ENCODE peak calls at places on chromosome 17, in six cellular contexts. H is fibroblast of lung, L is keratinocyte, W is H1, B is PC-3, F is MM.1S. M is an unnamed sample.

GRCh38 chr17:51189628-51190027 is 23.4 kb downstream of the NME2 start:
- DNase-seq in H (no peak), L (no peak), W (no peak), B (no peak), F (no peak), M (no peak)

GRCh38 chr17:45999900-46000290 is 845 bp downstream of the STH start:
- DNase-seq in H (no peak), L (no peak), W (no peak), B (no peak), F (no peak), M (no peak)

GRCh38 chr17:74513987-74514631 is 17.2 kb downstream of the CD300LB start:
- DNase-seq in H (peak; percentile 50), L (no peak), W (no peak), B (peak; percentile 46), F (peak; percentile 10), M (peak; percentile 29)

GRCh38 chr17:30095507-30096244 is 20.9 kb upstream of the NSRP1 start:
- DNase-seq in H (peak; percentile 79), L (no peak), W (no peak), B (peak; percentile 74), F (peak; percentile 43), M (peak; percentile 71)

GRCh38 chr17:57708401-57708800 is 36.7 kb downstream of the CCDC182 start:
- DNase-seq in H (no peak), L (no peak), W (no peak), B (no peak), F (no peak), M (no peak)

GRCh38 chr17:298791-299450 is 53.7 kb downstream of the RPH3AL start:
- DNase-seq in H (no peak), L (no peak), W (no peak), B (no peak), F (no peak), M (no peak)

GRCh38 chr17:36008998-36009665 is 7.8 kb upstream of the CCL15 start:
- DNase-seq in H (peak; percentile 12), L (no peak), W (no peak), B (peak; percentile 42), F (peak; percentile 83), M (no peak)

GRCh38 chr17:60171753-60172079 is 21.9 kb downstream of the CA4 start:
- DNase-seq in H (no peak), L (no peak), W (no peak), B (no peak), F (no peak), M (no peak)

GRCh38 chr17:55770220-55770870 is 19.5 kb downstream of the PCTP start:
- DNase-seq in H (peak; percentile 80), L (no peak), W (no peak), B (peak; percentile 86), F (peak; percentile 25), M (peak; percentile 60)

GRCh38 chr17:1557355-1558095 is 5.1 kb downstream of the PITPNA start:
- DNase-seq in H (peak; percentile 25), L (no peak), W (no peak), B (no peak), F (no peak), M (peak; percentile 41)

GRCh38 chr17:71327376-71328059 is 793.3 kb upstream of the SOX9 start:
- DNase-seq in H (peak; percentile 61), L (no peak), W (no peak), B (peak; percentile 51), F (no peak), M (no peak)

GRCh38 chr17:18970582-18971480 is 18.9 kb downstream of the SLC5A10 start:
- DNase-seq in H (no peak), L (no peak), W (no peak), B (no peak), F (no peak), M (no peak)

GRCh38 chr17:19262650-19263620 is 25.8 kb downstream of the EPN2 start:
- DNase-seq in H (no peak), L (no peak), W (no peak), B (no peak), F (no peak), M (peak; percentile 49)

DNA sequence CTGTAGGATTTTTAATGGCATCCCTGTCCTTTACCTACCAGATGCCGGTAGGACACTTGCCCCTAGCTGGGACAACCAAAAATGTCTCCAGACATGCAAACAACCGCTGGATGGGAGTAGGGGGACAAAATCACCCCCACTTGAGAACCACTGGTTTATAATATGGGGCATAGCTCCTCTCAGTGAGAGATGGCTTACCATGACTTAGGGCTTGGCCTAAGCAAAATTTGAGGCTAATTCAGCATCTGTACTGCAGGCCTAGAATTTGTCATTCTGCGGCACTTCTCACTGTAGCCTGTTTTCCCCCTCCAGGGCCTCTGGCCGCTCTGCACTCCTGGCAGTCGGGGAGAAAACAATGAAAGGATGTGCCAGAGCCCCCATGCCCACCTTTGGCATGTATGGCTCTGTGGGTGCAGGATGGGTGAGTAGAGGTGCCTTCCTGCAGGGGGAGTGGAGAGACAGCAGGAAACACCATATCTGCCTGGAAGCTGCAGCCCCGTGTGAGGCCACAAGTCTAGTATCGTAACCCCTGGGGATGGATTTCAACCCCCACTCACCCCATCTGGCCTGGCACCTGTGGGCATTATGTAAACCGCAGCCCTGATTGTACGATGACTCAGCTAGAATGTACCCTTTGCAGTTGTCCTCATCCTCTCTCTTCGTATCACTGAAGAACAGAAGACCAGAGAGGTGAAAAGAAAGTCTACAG is 268.1 kb downstream of the SOX9 start:
- DNase-seq in H (peak; percentile 33), L (no peak), W (no peak), B (peak; percentile 89), F (peak; percentile 93), M (no peak)
- TF ChIP-seq CTCF in H (no peak), L (peak; percentile 68), W (peak; percentile 38), B (peak; percentile 62), F (peak; percentile 76), M (no peak)

GRCh38 chr17:47955497-47956461 is 1.9 kb downstream of the PRR15L start:
- DNase-seq in H (no peak), L (no peak), W (no peak), B (peak; percentile 23), F (no peak), M (peak; percentile 43)

GRCh38 chr17:47959825-47960655 is 2.4 kb upstream of the PRR15L start:
- DNase-seq in H (no peak), L (no peak), W (no peak), B (no peak), F (no peak), M (peak; percentile 65)

GRCh38 chr17:47956818-47957590 is 679 bp downstream of the PRR15L start:
- DNase-seq in H (no peak), L (no peak), W (no peak), B (peak; percentile 25), F (no peak), M (peak; percentile 47)

GRCh38 chr17:47961406-47961805 is 3.7 kb upstream of the PRR15L start:
- DNase-seq in H (no peak), L (no peak), W (no peak), B (no peak), F (no peak), M (no peak)

DNA sequence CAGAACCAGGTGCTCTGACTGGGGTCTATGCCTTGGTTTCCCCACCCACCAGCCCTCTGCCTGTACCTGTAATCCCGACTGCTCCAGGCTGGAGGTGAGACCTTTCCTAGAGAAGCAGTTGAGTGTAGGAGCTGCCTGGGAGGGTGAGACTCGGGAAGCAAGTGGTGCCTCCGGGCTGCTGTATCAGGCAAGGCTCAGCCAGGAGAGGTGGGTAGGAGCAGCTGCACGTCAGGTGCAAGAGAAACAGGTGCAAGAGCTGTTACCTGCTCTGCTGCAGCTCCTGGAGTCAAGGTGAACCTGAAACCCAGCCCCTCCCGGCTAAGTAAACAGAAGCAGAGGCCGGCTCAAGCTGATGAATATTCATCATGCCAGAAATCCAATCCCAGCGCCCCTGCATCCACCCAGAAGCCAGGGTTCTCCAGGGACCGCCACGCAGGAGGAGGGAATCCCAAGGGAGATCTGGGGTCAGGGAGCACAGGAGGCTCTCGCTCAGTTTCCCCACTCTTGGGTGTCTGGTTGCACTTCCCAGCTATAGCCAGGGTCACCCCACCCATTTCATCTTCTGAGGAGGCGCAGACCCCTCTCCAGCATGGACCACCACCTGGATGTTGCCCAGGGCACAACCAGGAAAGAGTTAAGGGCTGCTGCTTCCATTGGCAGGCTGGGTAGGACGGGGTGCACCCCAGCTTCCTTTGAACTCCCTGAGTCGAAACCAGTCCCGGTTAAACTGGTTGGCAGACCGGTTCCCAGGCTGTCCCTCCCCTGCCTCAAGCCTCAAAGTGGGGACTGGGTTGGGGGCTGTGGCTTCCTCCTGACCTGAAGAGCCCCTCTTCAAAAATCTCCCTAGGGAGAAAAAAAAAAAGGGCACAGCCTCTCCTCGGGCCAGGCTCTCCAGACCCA is at the start of gene PRR15L:
- DNase-seq in H (no peak), L (no peak), W (no peak), B (peak; percentile 80), F (peak; percentile 73), M (peak; percentile 83)
- H3K4me3 ChIP-seq in H (no peak within 1 kb of the TSS), L (no peak within 1 kb of the TSS), W (no peak within 1 kb of the TSS), B (peak within 1 kb of the TSS; percentile 42), F (peak within 1 kb of the TSS; percentile 7), M (peak within 1 kb of the TSS; percentile 79)

GRCh38 chr17:76528156-76528527 is 9.4 kb downstream of the CYGB start:
- DNase-seq in H (no peak), L (no peak), W (no peak), B (peak; percentile 34), F (no peak), M (no peak)

GRCh38 chr17:76527430-76528111 is 9.9 kb downstream of the CYGB start:
- DNase-seq in H (peak; percentile 89), L (no peak), W (no peak), B (peak; percentile 85), F (no peak), M (peak; percentile 81)

GRCh38 chr17:76529643-76530488 is 7.6 kb downstream of the CYGB start:
- DNase-seq in H (peak; percentile 99), L (no peak), W (no peak), B (no peak), F (no peak), M (peak; percentile 81)

GRCh38 chr17:76529224-76529642 is 8.3 kb downstream of the CYGB start:
- DNase-seq in H (peak; percentile 98), L (no peak), W (no peak), B (peak; percentile 70), F (no peak), M (peak; percentile 80)

DNA sequence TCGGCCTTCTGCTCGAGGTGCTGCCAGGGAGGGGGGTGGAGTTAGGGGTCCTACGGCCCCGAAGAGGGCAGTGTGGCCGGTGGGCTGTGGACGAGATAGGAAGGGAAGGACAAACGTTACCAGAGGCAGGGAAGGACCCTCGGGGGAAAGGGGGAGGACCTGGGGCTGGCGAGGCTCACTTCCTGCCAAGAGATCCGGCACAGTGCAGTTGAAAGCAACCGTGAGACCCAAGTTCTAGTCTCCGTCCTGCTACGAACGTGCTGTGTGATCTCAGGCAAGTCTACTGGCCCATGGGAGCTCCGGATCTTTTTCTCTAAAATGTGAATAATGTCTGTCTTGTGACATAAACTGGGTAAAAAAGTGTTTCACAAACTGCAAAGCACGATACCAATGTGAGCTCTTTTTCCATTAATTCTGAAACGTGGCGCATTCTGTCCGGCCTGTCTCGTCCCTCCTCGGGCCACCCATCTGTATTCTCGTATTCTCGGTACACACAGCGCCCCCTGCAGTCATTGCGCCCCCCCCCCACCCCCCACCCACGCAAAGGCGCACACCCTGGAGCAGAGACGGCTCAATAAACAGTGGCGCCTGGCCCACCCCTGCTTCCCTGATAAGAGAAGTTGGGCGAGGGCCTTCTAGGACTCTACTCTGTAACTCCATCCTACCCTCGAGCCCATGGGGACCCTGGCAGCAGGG is 8.8 kb downstream of the CYGB start:
- DNase-seq in H (peak; percentile 67), L (no peak), W (no peak), B (no peak), F (no peak), M (no peak)
- H2AFZ ChIP-seq in H (peak overlapping the region; percentile 20), L (peak overlapping the region; percentile 75), W (no peak overlapping the region), B (peak overlapping the region; percentile 25), F (no peak overlapping the region), M (no peak overlapping the region)

DNA sequence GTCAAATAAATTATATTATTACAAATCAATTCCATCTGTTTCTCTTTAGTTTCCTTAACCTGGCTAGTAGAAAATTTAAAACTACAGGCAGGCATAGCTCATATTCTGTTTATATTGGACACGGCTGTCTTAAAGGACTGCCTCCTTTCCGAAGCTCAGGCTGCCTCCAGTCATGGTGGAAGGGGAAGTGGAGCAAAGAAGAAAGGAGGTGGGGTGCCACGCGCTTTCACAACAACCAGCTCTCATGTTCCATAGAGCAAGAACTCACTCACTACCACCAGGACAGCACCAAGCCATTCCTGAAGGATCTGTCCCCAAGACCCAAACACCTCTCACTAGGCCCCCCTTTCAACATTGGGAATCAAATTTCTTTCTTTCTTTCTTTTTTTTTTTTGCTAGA is 149.3 kb upstream of the KCNJ18 start:
- DNase-seq in H (peak; percentile 11), L (no peak), W (no peak), B (no peak), F (no peak), M (no peak)
- TF ChIP-seq CTCF in H (no peak), L (no peak), W (no peak), B (no peak), F (no peak), M (no peak)